ENCODE peak calls at places on chromosomes 7 and 10, in ten cellular contexts. R, I, S, A, B, T, U, P, N and W are unnamed samples.

GRCh38 chr7:40780431-40780830 is 645.6 kb downstream of the SUGCT start:
- DNase-seq in R (no peak), I (no peak), S (no peak), A (no peak), B (no peak), T (no peak), U (no peak), P (no peak), N (no peak), W (no peak)

GRCh38 chr7:148772297-148773089 is 73.8 kb downstream of the CUL1 start:
- DNase-seq in R (no peak), I (peak; percentile 94), S (no peak), A (no peak), B (peak; percentile 84), T (no peak), U (no peak), P (no peak), N (no peak), W (peak; percentile 45)

GRCh38 chr7:130524628-130525027 is 32.7 kb downstream of the MEST start:
- DNase-seq in R (no peak), I (no peak), S (no peak), A (no peak), B (no peak), T (no peak), U (no peak), P (no peak), N (no peak), W (no peak)

GRCh38 chr7:5472432-5473315 is 49.0 kb upstream of the TNRC18 start:
- DNase-seq in R (no peak), I (no peak), S (no peak), A (no peak), B (no peak), T (no peak), U (no peak), P (no peak), N (peak; percentile 48), W (no peak)

GRCh38 chr10:89633484-89633883 is 11.6 kb downstream of the PANK1 start:
- DNase-seq in R (no peak), I (peak; percentile 73), S (no peak), A (no peak), B (peak; percentile 63), T (no peak), U (no peak), P (no peak), N (no peak), W (peak; percentile 31)

GRCh38 chr7:22357311-22358175 is 589 bp upstream of the RAPGEF5 start:
- DNase-seq in R (no peak), I (no peak), S (peak; percentile 3), A (peak; percentile 66), B (no peak), T (no peak), U (no peak), P (no peak), N (peak; percentile 68), W (peak; percentile 28)

GRCh38 chr7:139851770-139852481 is 22.9 kb downstream of the TBXAS1 start:
- DNase-seq in R (peak; percentile 41), I (no peak), S (no peak), A (no peak), B (no peak), T (no peak), U (no peak), P (peak; percentile 31), N (peak; percentile 80), W (no peak)

GRCh38 chr10:72375585-72375984 is 20.9 kb upstream of the DNAJB12 start:
- DNase-seq in R (no peak), I (no peak), S (no peak), A (no peak), B (no peak), T (no peak), U (no peak), P (no peak), N (peak; percentile 61), W (peak; percentile 40)

GRCh38 chr10:60718891-60719290 is 59.4 kb upstream of the CDK1 start:
- DNase-seq in R (no peak), I (no peak), S (no peak), A (no peak), B (no peak), T (no peak), U (no peak), P (no peak), N (no peak), W (no peak)

GRCh38 chr10:89342219-89342966 is 14.6 kb downstream of the IFIT3 start:
- DNase-seq in R (no peak), I (peak; percentile 98), S (no peak), A (no peak), B (no peak), T (no peak), U (no peak), P (peak; percentile 85), N (no peak), W (no peak)

GRCh38 chr10:25701651-25702050 is 232.4 kb upstream of the MYO3A start:
- DNase-seq in R (no peak), I (no peak), S (no peak), A (no peak), B (no peak), T (no peak), U (no peak), P (no peak), N (peak; percentile 69), W (no peak)

GRCh38 chr7:19969859-19970493 is 196.6 kb upstream of the TMEM196 start:
- DNase-seq in R (no peak), I (peak; percentile 36), S (no peak), A (no peak), B (no peak), T (no peak), U (no peak), P (no peak), N (no peak), W (peak; percentile 35)

GRCh38 chr7:37424995-37425394 is 23.7 kb downstream of the ELMO1 start:
- DNase-seq in R (no peak), I (no peak), S (no peak), A (no peak), B (no peak), T (no peak), U (no peak), P (no peak), N (no peak), W (no peak)
- TF ChIP-seq CTCF in R (no peak), I (no peak), S (no peak), A (no peak), B (no peak), T (no peak), U (no peak), P (no peak), N (no peak), W (no peak)

GRCh38 chr10:116835658-116836057 is 13.6 kb upstream of the ENO4 start:
- DNase-seq in R (no peak), I (no peak), S (no peak), A (no peak), B (no peak), T (no peak), U (no peak), P (no peak), N (peak; percentile 53), W (no peak)

GRCh38 chr10:116836087-116836486 is 13.2 kb upstream of the ENO4 start:
- DNase-seq in R (no peak), I (no peak), S (no peak), A (no peak), B (no peak), T (no peak), U (no peak), P (no peak), N (peak; percentile 98), W (no peak)

GRCh38 chr10:116833986-116834760 is 15.1 kb upstream of the ENO4 start:
- DNase-seq in R (no peak), I (no peak), S (no peak), A (no peak), B (no peak), T (no peak), U (no peak), P (no peak), N (peak; percentile 93), W (no peak)

GRCh38 chr10:116838143-116838725 is 11.1 kb upstream of the ENO4 start:
- DNase-seq in R (no peak), I (no peak), S (no peak), A (no peak), B (no peak), T (no peak), U (peak; percentile 27), P (no peak), N (peak; percentile 63), W (no peak)

GRCh38 chr10:116836902-116837513 is 12.3 kb upstream of the ENO4 start:
- DNase-seq in R (no peak), I (no peak), S (no peak), A (no peak), B (no peak), T (no peak), U (no peak), P (no peak), N (peak; percentile 61), W (no peak)
- TF ChIP-seq CTCF in R (no peak), I (peak; percentile 65), S (no peak), A (no peak), B (peak; percentile 38), T (no peak), U (no peak), P (no peak), N (peak; percentile 31), W (no peak)

DNA sequence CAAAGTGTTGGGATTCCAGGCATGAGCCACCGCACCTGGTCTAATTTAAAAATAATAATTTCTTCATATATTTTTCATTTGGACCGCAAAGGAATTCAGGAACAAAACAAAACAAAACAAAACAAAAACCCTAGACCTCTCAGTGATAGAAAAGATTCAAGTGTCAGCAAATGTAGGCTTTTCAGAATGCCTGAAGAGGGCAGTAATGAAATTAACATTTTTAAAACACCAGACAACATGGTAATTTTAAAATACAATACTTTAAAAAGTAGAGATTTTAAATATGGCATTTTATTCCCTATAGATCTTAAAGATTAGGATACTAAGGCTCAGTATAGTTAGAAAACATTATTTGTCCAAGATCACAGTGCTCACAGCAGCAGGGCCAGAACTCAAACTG is 36.6 kb downstream of the DNMBP start:
- DNase-seq in R (no peak), I (no peak), S (no peak), A (no peak), B (no peak), T (no peak), U (no peak), P (no peak), N (no peak), W (no peak)
- TF ChIP-seq CTCF in R (no peak), I (peak; percentile 26), S (no peak), A (no peak), B (peak; percentile 53), T (peak; percentile 17), U (peak; percentile 38), P (no peak), N (peak; percentile 60), W (no peak)

DNA sequence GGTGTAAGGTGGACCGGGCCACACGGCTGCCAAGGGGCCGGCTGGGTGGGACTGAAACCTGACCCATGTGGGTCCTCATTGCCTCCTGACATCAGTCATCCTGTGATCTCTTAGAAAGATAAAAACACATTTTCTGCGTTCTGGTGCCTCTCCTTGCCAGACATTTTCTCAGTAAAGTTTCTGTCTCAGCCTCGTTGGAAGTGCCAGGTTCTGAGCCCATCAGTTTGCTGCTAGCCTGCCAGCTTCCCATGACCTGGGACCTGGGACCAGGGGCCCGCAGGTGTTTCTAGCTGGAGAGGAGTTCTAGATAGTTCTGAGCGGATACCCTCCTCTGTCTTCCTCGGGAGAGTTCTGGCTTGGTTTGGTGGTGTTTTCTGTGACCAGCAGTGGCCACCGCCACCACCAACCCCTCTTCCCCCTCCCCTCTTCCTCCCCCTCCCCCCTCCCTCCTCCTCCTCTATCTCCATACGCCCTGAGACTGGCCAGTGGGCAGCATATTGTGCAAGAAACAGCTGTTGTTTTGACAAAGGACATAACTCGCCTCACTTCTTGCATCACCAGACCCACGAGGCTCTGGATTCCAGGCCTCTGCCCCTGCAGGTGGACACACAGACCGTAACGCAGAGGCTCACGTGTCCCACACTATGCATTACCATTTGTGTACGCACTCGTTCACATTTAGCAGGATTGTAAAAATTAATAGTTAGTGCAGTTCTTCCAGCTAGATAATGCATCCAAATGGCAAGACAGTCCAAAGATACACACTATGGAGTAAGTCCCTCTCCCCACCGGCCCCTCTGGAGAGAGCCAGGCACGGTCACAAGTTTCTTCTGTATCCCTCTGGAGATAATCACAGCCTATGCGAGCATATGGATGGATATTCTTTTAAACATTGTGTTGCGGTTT is 94.6 kb downstream of the CUX1 start:
- DNase-seq in R (no peak), I (no peak), S (no peak), A (no peak), B (peak; percentile 72), T (no peak), U (no peak), P (peak; percentile 60), N (no peak), W (no peak)
- TF ChIP-seq CTCF in R (no peak), I (peak; percentile 11), S (no peak), A (no peak), B (no peak), T (no peak), U (no peak), P (no peak), N (no peak), W (no peak)